ENCODE peak calls at places on chromosomes 2 and 18, in four cellular contexts. F is MCF 10A, G is HuH-7.5, X is left ventricle myocardium inferior. A is an unnamed sample.

GRCh38 chr2:71784734-71785549 is 331.6 kb downstream of the DYSF start:
- DNase-seq in F (peak), G (no peak), X (no peak), A (no peak)

GRCh38 chr18:6022840-6023239 is 127.5 kb upstream of the TMEM200C start:
- DNase-seq in X (no peak), G (no peak), F (no peak), A (no peak)

GRCh38 chr2:43897492-43897891 is 58.7 kb downstream of the ABCG8 start:
- DNase-seq in X (no peak), G (no peak), F (no peak), A (no peak)

GRCh38 chr2:15982285-15982967 is 42.1 kb downstream of the MYCN start:
- DNase-seq in X (no peak), F (no peak), G (no peak), A (no peak)

GRCh38 chr18:9209230-9209629 is 72.6 kb downstream of the ANKRD12 start:
- DNase-seq in G (no peak), X (no peak), F (peak), A (no peak)

GRCh38 chr2:143885461-143885860 is 634.5 kb downstream of the ZEB2 start:
- DNase-seq in X (no peak), G (no peak), F (peak), A (no peak)

GRCh38 chr18:40415821-40416220 is 1539.2 kb upstream of the PIK3C3 start:
- DNase-seq in G (no peak), X (no peak), F (no peak), A (no peak)

GRCh38 chr2:234952270-234953115 is 676 bp downstream of the SH3BP4 start:
- DNase-seq in X (no peak), G (peak), F (peak), A (peak)

GRCh38 chr2:217535940-217536339 is 466.9 kb downstream of the TNS1 start:
- DNase-seq in X (no peak), F (no peak), G (no peak), A (no peak)

GRCh38 chr18:56139372-56139771 is 499.0 kb downstream of the TXNL1 start:
- DNase-seq in G (no peak), X (no peak), F (no peak), A (no peak)

GRCh38 chr2:16656784-16657391 is 8.7 kb downstream of the CYRIA start:
- DNase-seq in G (no peak), X (no peak), F (no peak), A (peak)

GRCh38 chr2:129233166-129233565 is 746.3 kb upstream of the RAB6C start:
- DNase-seq in G (no peak), F (no peak), X (no peak), A (no peak)

GRCh38 chr2:218959141-218959731 is at the start of gene CDK5R2:
- DNase-seq in G (peak), F (peak), X (peak), A (peak)

GRCh38 chr2:121884515-121884915 is 129.1 kb downstream of the TSN start:
- DNase-seq in F (no peak), X (no peak), G (no peak), A (peak)

GRCh38 chr18:22045221-22045918 is 124.0 kb upstream of the GATA6 start:
- DNase-seq in G (no peak), X (no peak), F (no peak), A (no peak)

GRCh38 chr2:160315337-160315736 is 115.3 kb upstream of the ITGB6 start:
- DNase-seq in X (no peak), F (peak), G (no peak), A (no peak)

GRCh38 chr2:241309684-241310117 is 5.8 kb downstream of the HDLBP start:
- DNase-seq in X (no peak), F (peak), G (no peak), A (no peak)

GRCh38 chr18:3885209-3885792 is 435.3 kb downstream of the TGIF1 start:
- DNase-seq in F (peak), G (peak), X (no peak), A (no peak)

GRCh38 chr2:112690853-112691390 is 29.9 kb upstream of the NT5DC4 start:
- DNase-seq in F (peak), G (peak), X (peak), A (peak)

GRCh38 chr2:95278051-95278471 is 3.8 kb downstream of the PROM2 start:
- DNase-seq in G (no peak), X (peak), F (peak), A (no peak)

GRCh38 chr2:102657770-102658169 is 38.4 kb downstream of the SLC9A2 start:
- DNase-seq in F (peak), X (no peak), G (no peak), A (no peak)

GRCh38 chr2:181438298-181438697 is 18.9 kb upstream of the ITGA4 start:
- DNase-seq in F (peak), G (no peak), X (no peak), A (no peak)

GRCh38 chr2:9637330-9637729 is 6.5 kb upstream of the YWHAQ start:
- DNase-seq in G (no peak), F (peak), X (no peak), A (no peak)

A was measured in adrenal gland.